ENCODE peak calls at places on chromosomes 4 and X, in nine cellular contexts. One of them, this sample, is unnamed. For H3K4me1, the result is how much of the 10 kb centered on the place peaks cover.

GRCh38 chr4:185464184-185464583 is 7.3 kb downstream of the CCDC110 start:
- DNase-seq in tibial nerve: no peak
- DNase-seq in NT2/D1: no peak
- DNase-seq in psoas muscle: no peak
- DNase-seq in gastrocnemius medialis: no peak
- DNase-seq in A549: no peak
- DNase-seq in tibial artery: no peak
- DNase-seq in HCT116: no peak
- DNase-seq in breast epithelium: no peak
- DNase-seq in this sample: no peak

GRCh38 chrX:44382871-44383270 is 39.4 kb upstream of the EFHC2 start:
- DNase-seq in tibial nerve: no peak
- DNase-seq in NT2/D1: no peak
- DNase-seq in tibial artery: no peak
- DNase-seq in HCT116: no peak
- DNase-seq in breast epithelium: no peak
- DNase-seq in gastrocnemius medialis: no peak
- DNase-seq in A549: no peak
- DNase-seq in psoas muscle: no peak
- DNase-seq in this sample: no peak

GRCh38 chr4:158768577-158769174 is at the start of gene FNIP2:
- DNase-seq in tibial artery: peak
- DNase-seq in gastrocnemius medialis: peak
- DNase-seq in NT2/D1: peak
- DNase-seq in breast epithelium: peak
- DNase-seq in A549: peak
- DNase-seq in psoas muscle: peak
- DNase-seq in tibial nerve: peak
- DNase-seq in HCT116: peak
- DNase-seq in this sample: peak

GRCh38 chrX:150531467-150531866 is 37.0 kb upstream of the MTM1 start:
- DNase-seq in breast epithelium: no peak
- DNase-seq in tibial artery: no peak
- DNase-seq in psoas muscle: no peak
- DNase-seq in gastrocnemius medialis: no peak
- DNase-seq in NT2/D1: no peak
- DNase-seq in tibial nerve: no peak
- DNase-seq in HCT116: no peak
- DNase-seq in A549: no peak
- DNase-seq in this sample: no peak

GRCh38 chr4:2797545-2798305 is 4.8 kb downstream of the SH3BP2 start:
- DNase-seq in psoas muscle: peak
- DNase-seq in HCT116: no peak
- DNase-seq in gastrocnemius medialis: peak
- DNase-seq in tibial artery: peak
- DNase-seq in A549: no peak
- DNase-seq in breast epithelium: no peak
- DNase-seq in tibial nerve: peak
- DNase-seq in NT2/D1: no peak
- DNase-seq in this sample: no peak

GRCh38 chr4:172794378-172794777 is 374.2 kb upstream of the GALNT7 start:
- DNase-seq in tibial artery: no peak
- DNase-seq in breast epithelium: no peak
- DNase-seq in tibial nerve: no peak
- DNase-seq in NT2/D1: no peak
- DNase-seq in psoas muscle: no peak
- DNase-seq in A549: no peak
- DNase-seq in HCT116: no peak
- DNase-seq in gastrocnemius medialis: no peak
- DNase-seq in this sample: no peak

GRCh38 chrX:1468250-1468772 is 15.6 kb upstream of the ASMTL start:
- DNase-seq in tibial artery: no peak
- DNase-seq in tibial nerve: no peak
- DNase-seq in HCT116: no peak
- DNase-seq in A549: peak
- DNase-seq in psoas muscle: no peak
- DNase-seq in NT2/D1: no peak
- DNase-seq in breast epithelium: peak
- DNase-seq in gastrocnemius medialis: no peak
- DNase-seq in this sample: peak

GRCh38 chr4:89434364-89434988 is 126.9 kb upstream of the GPRIN3 start:
- DNase-seq in HCT116: peak
- DNase-seq in gastrocnemius medialis: no peak
- DNase-seq in tibial nerve: no peak
- DNase-seq in A549: peak
- DNase-seq in breast epithelium: no peak
- DNase-seq in NT2/D1: no peak
- DNase-seq in psoas muscle: no peak
- DNase-seq in tibial artery: no peak
- DNase-seq in this sample: no peak

GRCh38 chr4:134567461-134567860 is 365.9 kb upstream of the PABPC4L start:
- DNase-seq in HCT116: no peak
- DNase-seq in psoas muscle: no peak
- DNase-seq in NT2/D1: no peak
- DNase-seq in tibial artery: no peak
- DNase-seq in tibial nerve: no peak
- DNase-seq in breast epithelium: no peak
- DNase-seq in gastrocnemius medialis: no peak
- DNase-seq in A549: no peak
- DNase-seq in this sample: no peak

GRCh38 chr4:34323549-34324325 is 1920.6 kb downstream of the ARAP2 start:
- DNase-seq in tibial nerve: no peak
- DNase-seq in A549: no peak
- DNase-seq in psoas muscle: no peak
- DNase-seq in HCT116: no peak
- DNase-seq in NT2/D1: no peak
- DNase-seq in tibial artery: no peak
- DNase-seq in breast epithelium: no peak
- DNase-seq in gastrocnemius medialis: no peak
- DNase-seq in this sample: no peak

GRCh38 chr4:7638463-7638862 is 203.7 kb upstream of the PSAPL1 start:
- DNase-seq in A549: no peak
- DNase-seq in tibial artery: no peak
- DNase-seq in NT2/D1: no peak
- DNase-seq in tibial nerve: no peak
- DNase-seq in psoas muscle: no peak
- DNase-seq in HCT116: no peak
- DNase-seq in gastrocnemius medialis: no peak
- DNase-seq in breast epithelium: no peak
- DNase-seq in this sample: no peak

GRCh38 chr4:24322517-24322916 is 261.8 kb downstream of the DHX15 start:
- DNase-seq in psoas muscle: no peak
- DNase-seq in breast epithelium: no peak
- DNase-seq in HCT116: no peak
- DNase-seq in gastrocnemius medialis: no peak
- DNase-seq in NT2/D1: no peak
- DNase-seq in A549: no peak
- DNase-seq in tibial nerve: no peak
- DNase-seq in tibial artery: no peak
- DNase-seq in this sample: no peak

GRCh38 chr4:10018818-10019438 is 2.4 kb downstream of the SLC2A9 start:
- DNase-seq in breast epithelium: peak
- DNase-seq in NT2/D1: peak
- DNase-seq in HCT116: peak
- DNase-seq in psoas muscle: peak
- DNase-seq in gastrocnemius medialis: peak
- DNase-seq in tibial artery: peak
- DNase-seq in tibial nerve: peak
- DNase-seq in A549: peak
- DNase-seq in this sample: peak

GRCh38 chr4:182447938-182448280 is 204.7 kb downstream of the TENM3 start:
- DNase-seq in HCT116: no peak
- DNase-seq in A549: no peak
- DNase-seq in breast epithelium: no peak
- DNase-seq in gastrocnemius medialis: no peak
- DNase-seq in tibial artery: no peak
- DNase-seq in psoas muscle: no peak
- DNase-seq in NT2/D1: no peak
- DNase-seq in tibial nerve: no peak
- DNase-seq in this sample: no peak

GRCh38 chr4:8451440-8452182 is 11.0 kb downstream of the TRMT44 start:
- DNase-seq in A549: no peak
- DNase-seq in gastrocnemius medialis: no peak
- DNase-seq in psoas muscle: no peak
- DNase-seq in HCT116: no peak
- DNase-seq in breast epithelium: peak
- DNase-seq in tibial artery: no peak
- DNase-seq in NT2/D1: no peak
- DNase-seq in tibial nerve: no peak
- DNase-seq in this sample: no peak

GRCh38 chrX:154531626-154532025 is 15.0 kb downstream of the G6PD start:
- DNase-seq in NT2/D1: no peak
- DNase-seq in tibial nerve: no peak
- DNase-seq in HCT116: no peak
- DNase-seq in tibial artery: peak
- DNase-seq in A549: no peak
- DNase-seq in gastrocnemius medialis: no peak
- DNase-seq in psoas muscle: no peak
- DNase-seq in breast epithelium: no peak
- DNase-seq in this sample: no peak

GRCh38 chr4:1201851-1202525 is 29.6 kb upstream of the SPON2 start:
- DNase-seq in NT2/D1: no peak
- DNase-seq in tibial nerve: peak
- DNase-seq in gastrocnemius medialis: peak
- DNase-seq in breast epithelium: peak
- DNase-seq in psoas muscle: peak
- DNase-seq in A549: no peak
- DNase-seq in tibial artery: peak
- DNase-seq in HCT116: no peak
- DNase-seq in this sample: peak
- H3K4me1 ChIP-seq in NT2/D1: under half
- H3K4me1 ChIP-seq in tibial nerve: under half
- H3K4me1 ChIP-seq in gastrocnemius medialis: under half
- H3K4me1 ChIP-seq in breast epithelium: under half
- H3K4me1 ChIP-seq in psoas muscle: under half
- H3K4me1 ChIP-seq in A549: under half
- H3K4me1 ChIP-seq in tibial artery: under half
- H3K4me1 ChIP-seq in HCT116: under half
- H3K4me1 ChIP-seq in this sample: under half

DNA sequence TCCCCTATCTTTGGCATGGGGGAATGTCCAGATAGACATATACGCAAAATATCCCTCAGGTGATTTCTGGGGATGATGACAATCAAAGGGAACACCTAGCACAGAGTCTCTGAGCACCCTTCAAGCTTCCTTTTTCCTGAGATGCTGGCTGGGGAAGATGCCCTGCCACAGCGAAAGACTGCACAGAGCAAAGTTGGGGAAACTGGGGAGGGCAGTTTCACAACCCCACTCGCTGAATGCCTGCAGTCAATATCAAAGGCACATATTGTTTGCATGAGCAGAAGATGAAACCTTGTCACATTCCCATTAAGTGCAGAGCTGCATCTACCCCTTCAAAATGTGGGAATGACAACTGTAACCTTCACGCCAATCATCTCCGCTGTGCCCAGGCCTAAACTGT is 2.6 kb downstream of the GPC4 start:
- DNase-seq in NT2/D1: no peak
- DNase-seq in breast epithelium: no peak
- DNase-seq in tibial artery: no peak
- DNase-seq in HCT116: no peak
- DNase-seq in A549: no peak
- DNase-seq in tibial nerve: no peak
- DNase-seq in gastrocnemius medialis: no peak
- DNase-seq in psoas muscle: no peak
- DNase-seq in this sample: no peak
- H3K4me3 ChIP-seq in NT2/D1: peak
- H3K4me3 ChIP-seq in breast epithelium: no peak
- H3K4me3 ChIP-seq in tibial artery: peak
- H3K4me3 ChIP-seq in HCT116: no peak
- H3K4me3 ChIP-seq in A549: no peak
- H3K4me3 ChIP-seq in tibial nerve: no peak
- H3K4me3 ChIP-seq in gastrocnemius medialis: peak
- H3K4me3 ChIP-seq in psoas muscle: peak
- H3K4me3 ChIP-seq in this sample: no peak

GRCh38 chr4:107629318-107629717 is 90.7 kb downstream of the PAPSS1 start:
- DNase-seq in breast epithelium: no peak
- DNase-seq in A549: no peak
- DNase-seq in psoas muscle: no peak
- DNase-seq in tibial nerve: no peak
- DNase-seq in HCT116: no peak
- DNase-seq in NT2/D1: no peak
- DNase-seq in gastrocnemius medialis: no peak
- DNase-seq in tibial artery: no peak
- DNase-seq in this sample: no peak
- H3K4me1 ChIP-seq in breast epithelium: under half
- H3K4me1 ChIP-seq in A549: under half
- H3K4me1 ChIP-seq in psoas muscle: under half
- H3K4me1 ChIP-seq in tibial nerve: under half
- H3K4me1 ChIP-seq in HCT116: under half
- H3K4me1 ChIP-seq in NT2/D1: under half
- H3K4me1 ChIP-seq in gastrocnemius medialis: under half
- H3K4me1 ChIP-seq in tibial artery: under half
- H3K4me1 ChIP-seq in this sample: under half

GRCh38 chr4:70734168-70734954 is 12.6 kb downstream of the RUFY3 start:
- DNase-seq in psoas muscle: no peak
- DNase-seq in tibial nerve: no peak
- DNase-seq in HCT116: no peak
- DNase-seq in breast epithelium: no peak
- DNase-seq in tibial artery: no peak
- DNase-seq in gastrocnemius medialis: no peak
- DNase-seq in NT2/D1: no peak
- DNase-seq in A549: no peak
- DNase-seq in this sample: no peak

GRCh38 chr4:70734971-70735370 is 13.2 kb downstream of the RUFY3 start:
- DNase-seq in tibial artery: no peak
- DNase-seq in A549: no peak
- DNase-seq in NT2/D1: no peak
- DNase-seq in gastrocnemius medialis: no peak
- DNase-seq in tibial nerve: no peak
- DNase-seq in HCT116: no peak
- DNase-seq in psoas muscle: no peak
- DNase-seq in breast epithelium: no peak
- DNase-seq in this sample: no peak

GRCh38 chr4:70737409-70737808 is 15.6 kb downstream of the RUFY3 start:
- DNase-seq in breast epithelium: no peak
- DNase-seq in HCT116: no peak
- DNase-seq in tibial nerve: no peak
- DNase-seq in gastrocnemius medialis: no peak
- DNase-seq in A549: no peak
- DNase-seq in psoas muscle: no peak
- DNase-seq in NT2/D1: no peak
- DNase-seq in tibial artery: no peak
- DNase-seq in this sample: no peak

GRCh38 chr4:70739496-70740337 is 18.0 kb downstream of the RUFY3 start:
- DNase-seq in breast epithelium: no peak
- DNase-seq in tibial nerve: no peak
- DNase-seq in A549: no peak
- DNase-seq in NT2/D1: no peak
- DNase-seq in tibial artery: no peak
- DNase-seq in gastrocnemius medialis: no peak
- DNase-seq in HCT116: no peak
- DNase-seq in psoas muscle: no peak
- DNase-seq in this sample: no peak

DNA sequence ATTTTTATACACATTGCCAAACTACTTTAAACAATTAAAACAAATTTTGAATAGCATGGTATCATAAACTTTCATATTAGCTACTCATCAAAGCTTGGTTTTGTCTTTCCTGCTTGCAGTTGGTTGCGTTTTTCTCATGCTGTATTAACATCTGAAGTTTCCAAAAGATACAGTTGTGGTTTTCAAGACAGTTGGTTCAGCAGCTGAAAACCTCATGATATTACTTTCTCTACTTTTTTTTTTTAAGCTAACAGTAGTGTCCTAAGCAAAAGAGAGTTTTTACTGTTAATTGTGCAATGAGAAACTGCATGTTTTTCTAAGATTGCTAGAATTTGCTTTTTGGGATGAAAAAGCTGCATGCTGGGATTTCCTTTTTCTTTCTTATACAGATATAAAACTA is 15.2 kb downstream of the RUFY3 start:
- DNase-seq in breast epithelium: no peak
- DNase-seq in tibial nerve: no peak
- DNase-seq in gastrocnemius medialis: no peak
- DNase-seq in A549: no peak
- DNase-seq in HCT116: no peak
- DNase-seq in psoas muscle: no peak
- DNase-seq in tibial artery: no peak
- DNase-seq in NT2/D1: no peak
- DNase-seq in this sample: no peak
- H3K4me3 ChIP-seq in breast epithelium: no peak
- H3K4me3 ChIP-seq in tibial nerve: no peak
- H3K4me3 ChIP-seq in gastrocnemius medialis: no peak
- H3K4me3 ChIP-seq in A549: no peak
- H3K4me3 ChIP-seq in HCT116: no peak
- H3K4me3 ChIP-seq in psoas muscle: no peak
- H3K4me3 ChIP-seq in tibial artery: no peak
- H3K4me3 ChIP-seq in NT2/D1: no peak
- H3K4me3 ChIP-seq in this sample: peak

This sample was measured in effector memory CD4-positive, alpha-beta T cell.